ENCODE peak calls at places on chromosomes 2 and 18, in ten cellular contexts. G, Y, B, N, Q, C, A, X, M and V are unnamed samples.

GRCh38 chr2:221429741-221430491 is 142.2 kb downstream of the EPHA4 start:
- DNase-seq in M (no peak), N (no peak), Q (no peak), Y (no peak), B (no peak), G (peak; percentile 25), X (no peak), C (no peak), A (no peak), V (peak; percentile 19)

GRCh38 chr2:62374301-62374960 is 131.6 kb downstream of the TMEM17 start:
- DNase-seq in N (no peak), B (no peak), C (no peak), Q (no peak), G (no peak), A (no peak), M (no peak), X (no peak), Y (no peak), V (no peak)

GRCh38 chr18:23835506-23835905 is 146.3 kb downstream of the LAMA3 start:
- DNase-seq in X (no peak), B (no peak), C (no peak), N (no peak), A (no peak), Q (no peak), G (peak; percentile 64), M (no peak), Y (no peak), V (no peak)

GRCh38 chr2:32446362-32446761 is 89.5 kb downstream of the BIRC6 start:
- DNase-seq in B (no peak), Q (no peak), N (no peak), G (no peak), M (peak; percentile 17), X (no peak), C (no peak), A (no peak), Y (no peak), V (no peak)

GRCh38 chr2:165115258-165115657 is 88.6 kb downstream of the SCN3A start:
- DNase-seq in X (no peak), M (no peak), G (no peak), A (no peak), Q (no peak), N (no peak), Y (no peak), C (no peak), B (no peak), V (no peak)

GRCh38 chr2:190792956-190793888 is 87.4 kb upstream of the GLS start:
- DNase-seq in Y (no peak), M (no peak), N (no peak), B (no peak), X (no peak), C (no peak), Q (no peak), A (no peak), G (no peak), V (no peak)

GRCh38 chr2:8682719-8683667 is 1.1 kb downstream of the ID2 start:
- DNase-seq in N (no peak), Q (peak; percentile 35), M (no peak), A (peak; percentile 74), X (peak; percentile 51), C (peak; percentile 39), B (peak; percentile 63), Y (peak; percentile 60), G (peak; percentile 40), V (no peak)

GRCh38 chr18:76405761-76406356 is 89.2 kb downstream of the ZNF516 start:
- DNase-seq in M (peak; percentile 37), Y (no peak), B (peak; percentile 62), N (no peak), G (peak; percentile 65), Q (no peak), A (peak; percentile 69), C (peak; percentile 85), X (no peak), V (no peak)

GRCh38 chr2:180040146-180040925 is 33.2 kb upstream of the CWC22 start:
- DNase-seq in G (no peak), N (peak; percentile 86), M (no peak), Y (no peak), X (no peak), A (no peak), Q (no peak), B (no peak), C (no peak), V (no peak)

DNA sequence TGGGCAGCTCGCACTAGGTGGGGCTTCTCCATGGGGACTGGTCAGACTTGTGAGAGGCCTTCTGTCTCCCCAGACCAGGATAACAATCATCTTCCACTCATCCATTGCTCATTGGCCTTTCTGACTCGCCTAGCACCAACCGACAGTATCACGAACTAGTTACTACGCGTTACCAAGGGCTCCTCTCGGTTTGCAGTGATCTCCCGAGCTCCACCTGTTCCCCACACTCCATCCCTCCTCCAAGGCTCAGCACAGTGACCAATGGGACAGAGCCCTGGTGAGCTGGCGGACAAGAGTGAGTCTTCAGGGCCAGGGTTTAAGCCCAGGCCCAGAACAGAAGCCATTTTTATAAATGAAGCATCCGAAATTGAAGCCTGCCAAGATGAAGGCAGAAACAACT is 42.8 kb upstream of the SMAD7 start:
- DNase-seq in A (no peak), M (no peak), Q (no peak), C (no peak), G (no peak), X (no peak), N (no peak), B (no peak), Y (no peak), V (no peak)
- H3K4me3 ChIP-seq in A (no peak overlapping the region), M (no peak overlapping the region), Q (no peak overlapping the region), C (no peak overlapping the region), G (no peak overlapping the region), X (no peak overlapping the region), N (no peak overlapping the region), B (no peak overlapping the region), Y (no peak overlapping the region), V (no peak overlapping the region)

GRCh38 chr2:132668189-132668833 is 1.7 kb downstream of the LYPD1 start:
- DNase-seq in N (no peak), G (no peak), Y (no peak), X (peak; percentile 62), B (no peak), M (no peak), C (peak; percentile 65), Q (no peak), A (no peak), V (no peak)

GRCh38 chr2:132670961-132671781 is 1.2 kb upstream of the LYPD1 start:
- DNase-seq in C (no peak), M (no peak), Y (no peak), B (no peak), G (no peak), Q (no peak), A (no peak), X (no peak), N (peak; percentile 84), V (no peak)

GRCh38 chr2:132668986-132669853 is 785 bp downstream of the LYPD1 start:
- DNase-seq in C (peak; percentile 44), X (peak; percentile 32), Q (no peak), N (no peak), M (no peak), Y (no peak), G (no peak), B (no peak), A (no peak), V (no peak)

GRCh38 chr2:132670104-132670960 is at the start of gene LYPD1:
- DNase-seq in Q (no peak), B (no peak), Y (peak; percentile 9), G (no peak), A (no peak), N (no peak), X (peak; percentile 34), C (no peak), M (no peak), V (peak; percentile 60)

DNA sequence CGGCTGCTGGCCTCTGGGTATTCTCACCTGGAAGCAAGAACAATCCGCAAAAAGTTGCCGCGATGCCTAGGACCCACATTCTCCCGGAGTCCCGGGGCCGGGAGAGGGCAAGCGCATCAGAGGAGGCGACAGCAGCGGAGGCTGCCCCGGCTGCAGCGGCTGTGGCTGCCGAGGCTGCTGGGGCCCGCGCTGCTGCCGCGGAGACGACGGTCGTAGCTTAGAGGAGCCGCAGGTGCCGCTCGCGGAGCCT is 226 bp downstream of the LYPD1 start:
- DNase-seq in N (no peak), Y (no peak), Q (no peak), G (no peak), X (peak; percentile 67), A (no peak), B (no peak), M (no peak), C (no peak), V (no peak)
- H3K27ac ChIP-seq in N (no peak overlapping the region), Y (no peak overlapping the region), Q (no peak overlapping the region), G (no peak overlapping the region), X (no peak overlapping the region), A (no peak overlapping the region), B (no peak overlapping the region), M (no peak overlapping the region), C (no peak overlapping the region), V (peak overlapping the region; percentile 48)

GRCh38 chr18:48408111-48408726 is 964 bp downstream of the ZBTB7C start:
- DNase-seq in Y (no peak), N (no peak), C (peak; percentile 27), A (no peak), Q (no peak), X (peak; percentile 10), G (no peak), M (no peak), B (no peak), V (no peak)
- H3K27me3 ChIP-seq in Y (peaks cover 6% of the 10 kb centered on the region), N (peaks cover 36% of the 10 kb centered on the region), C (peaks cover 28% of the 10 kb centered on the region), A (no peaks in the 10 kb centered on the region), Q (peaks cover 12% of the 10 kb centered on the region), X (peaks cover 33% of the 10 kb centered on the region), G (no peaks in the 10 kb centered on the region), M (no peaks in the 10 kb centered on the region), B (no peaks in the 10 kb centered on the region), V (no peaks in the 10 kb centered on the region)

DNA sequence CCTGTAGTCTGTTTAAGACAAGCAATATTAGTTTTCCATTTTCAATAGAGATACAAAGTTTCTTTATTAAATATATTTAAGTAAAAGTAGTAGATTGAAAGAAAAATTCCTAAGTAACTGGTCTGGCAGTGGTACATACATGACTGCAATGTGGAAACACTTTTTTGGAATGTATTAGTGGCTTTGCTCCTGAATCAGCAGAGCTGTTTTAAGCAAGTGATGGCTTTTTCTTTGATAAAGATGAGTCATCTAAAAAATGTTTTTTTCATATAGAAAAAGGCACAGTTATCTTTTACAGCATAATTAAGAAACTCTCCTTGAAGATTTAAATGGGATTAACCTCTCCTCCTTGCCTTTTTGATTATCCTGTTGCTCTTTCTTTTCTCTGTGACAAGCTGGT is 34.9 kb downstream of the KDM3A start:
- DNase-seq in B (no peak), A (no peak), G (no peak), C (no peak), N (peak; percentile 21), Y (no peak), Q (no peak), M (no peak), X (no peak), V (no peak)
- H3K4me3 ChIP-seq in B (no peak overlapping the region), A (no peak overlapping the region), G (no peak overlapping the region), C (no peak overlapping the region), N (no peak overlapping the region), Y (no peak overlapping the region), Q (no peak overlapping the region), M (no peak overlapping the region), X (no peak overlapping the region), V (no peak overlapping the region)